ENCODE peak calls at places on chromosomes 4 and X, in seven cellular contexts. One of them, this sample, is unnamed. For H3K4me1, the result is how much of the 10 kb centered on the place peaks cover.

GRCh38 chr4:185836268-185837084 is 24.5 kb upstream of the SORBS2 start:
- DNase-seq in fibroblast of lung: no peak
- DNase-seq in heart left ventricle: no peak
- DNase-seq in stomach: no peak
- DNase-seq in IMR-90: no peak
- DNase-seq in naive thymus-derived CD4-positive, alpha-beta T cell: no peak
- DNase-seq in mucosa of descending colon: no peak
- DNase-seq in this sample: no peak

GRCh38 chrX:100625985-100626491 is 10.6 kb downstream of the TSPAN6 start:
- DNase-seq in fibroblast of lung: no peak
- DNase-seq in mucosa of descending colon: no peak
- DNase-seq in stomach: no peak
- DNase-seq in naive thymus-derived CD4-positive, alpha-beta T cell: no peak
- DNase-seq in heart left ventricle: no peak
- DNase-seq in IMR-90: no peak
- DNase-seq in this sample: no peak

GRCh38 chr4:11468901-11469300 is 40.2 kb upstream of the HS3ST1 start:
- DNase-seq in stomach: peak
- DNase-seq in mucosa of descending colon: no peak
- DNase-seq in IMR-90: no peak
- DNase-seq in heart left ventricle: no peak
- DNase-seq in naive thymus-derived CD4-positive, alpha-beta T cell: no peak
- DNase-seq in fibroblast of lung: no peak
- DNase-seq in this sample: no peak

GRCh38 chr4:26015133-26015651 is 101.2 kb downstream of the SMIM20 start:
- DNase-seq in naive thymus-derived CD4-positive, alpha-beta T cell: no peak
- DNase-seq in stomach: peak
- DNase-seq in mucosa of descending colon: no peak
- DNase-seq in IMR-90: peak
- DNase-seq in fibroblast of lung: peak
- DNase-seq in heart left ventricle: peak
- DNase-seq in this sample: no peak

GRCh38 chrX:119251381-119251780 is 15.3 kb downstream of the PGRMC1 start:
- DNase-seq in naive thymus-derived CD4-positive, alpha-beta T cell: no peak
- DNase-seq in stomach: no peak
- DNase-seq in IMR-90: no peak
- DNase-seq in fibroblast of lung: no peak
- DNase-seq in heart left ventricle: no peak
- DNase-seq in mucosa of descending colon: peak
- DNase-seq in this sample: no peak

GRCh38 chr4:8587469-8588195 is 4.9 kb upstream of the CPZ start:
- DNase-seq in IMR-90: no peak
- DNase-seq in stomach: no peak
- DNase-seq in fibroblast of lung: no peak
- DNase-seq in naive thymus-derived CD4-positive, alpha-beta T cell: no peak
- DNase-seq in heart left ventricle: no peak
- DNase-seq in mucosa of descending colon: peak
- DNase-seq in this sample: no peak

GRCh38 chr4:88610771-88611170 is 18.5 kb downstream of the HERC3 start:
- DNase-seq in stomach: no peak
- DNase-seq in IMR-90: peak
- DNase-seq in mucosa of descending colon: no peak
- DNase-seq in heart left ventricle: peak
- DNase-seq in fibroblast of lung: peak
- DNase-seq in naive thymus-derived CD4-positive, alpha-beta T cell: no peak
- DNase-seq in this sample: no peak

GRCh38 chr4:32192363-32192762 is 1472.2 kb downstream of the PCDH7 start:
- DNase-seq in fibroblast of lung: no peak
- DNase-seq in mucosa of descending colon: no peak
- DNase-seq in stomach: no peak
- DNase-seq in heart left ventricle: no peak
- DNase-seq in IMR-90: no peak
- DNase-seq in naive thymus-derived CD4-positive, alpha-beta T cell: no peak
- DNase-seq in this sample: no peak

GRCh38 chrX:39672405-39672804 is 425.4 kb downstream of the BCOR start:
- DNase-seq in heart left ventricle: no peak
- DNase-seq in stomach: no peak
- DNase-seq in IMR-90: no peak
- DNase-seq in fibroblast of lung: no peak
- DNase-seq in naive thymus-derived CD4-positive, alpha-beta T cell: no peak
- DNase-seq in mucosa of descending colon: no peak
- DNase-seq in this sample: no peak

GRCh38 chr4:186037692-186038658 is 31.0 kb upstream of the TLR3 start:
- DNase-seq in fibroblast of lung: peak
- DNase-seq in stomach: peak
- DNase-seq in IMR-90: peak
- DNase-seq in naive thymus-derived CD4-positive, alpha-beta T cell: peak
- DNase-seq in heart left ventricle: peak
- DNase-seq in mucosa of descending colon: no peak
- DNase-seq in this sample: no peak

GRCh38 chr4:15144967-15145295 is 142.7 kb downstream of the CPEB2 start:
- DNase-seq in fibroblast of lung: no peak
- DNase-seq in IMR-90: no peak
- DNase-seq in naive thymus-derived CD4-positive, alpha-beta T cell: no peak
- DNase-seq in mucosa of descending colon: no peak
- DNase-seq in heart left ventricle: no peak
- DNase-seq in stomach: no peak
- DNase-seq in this sample: no peak

GRCh38 chr4:165133150-165133549 is 20.5 kb upstream of the TMEM192 start:
- DNase-seq in IMR-90: no peak
- DNase-seq in fibroblast of lung: no peak
- DNase-seq in naive thymus-derived CD4-positive, alpha-beta T cell: no peak
- DNase-seq in stomach: no peak
- DNase-seq in heart left ventricle: no peak
- DNase-seq in mucosa of descending colon: no peak
- DNase-seq in this sample: no peak

GRCh38 chr4:53654300-53654758 is 63.0 kb upstream of the LNX1 start:
- DNase-seq in IMR-90: peak
- DNase-seq in heart left ventricle: no peak
- DNase-seq in mucosa of descending colon: no peak
- DNase-seq in fibroblast of lung: peak
- DNase-seq in stomach: peak
- DNase-seq in naive thymus-derived CD4-positive, alpha-beta T cell: no peak
- DNase-seq in this sample: no peak

GRCh38 chrX:97494756-97495372 is 611.2 kb downstream of the RPA4 start:
- DNase-seq in stomach: no peak
- DNase-seq in fibroblast of lung: no peak
- DNase-seq in naive thymus-derived CD4-positive, alpha-beta T cell: no peak
- DNase-seq in IMR-90: no peak
- DNase-seq in mucosa of descending colon: no peak
- DNase-seq in heart left ventricle: no peak
- DNase-seq in this sample: no peak

GRCh38 chr4:78922207-78922606 is 17.0 kb downstream of the PAQR3 start:
- DNase-seq in naive thymus-derived CD4-positive, alpha-beta T cell: no peak
- DNase-seq in fibroblast of lung: peak
- DNase-seq in mucosa of descending colon: no peak
- DNase-seq in IMR-90: peak
- DNase-seq in stomach: no peak
- DNase-seq in heart left ventricle: no peak
- DNase-seq in this sample: no peak

GRCh38 chr4:107951551-107951950 is 20.2 kb downstream of the CYP2U1 start:
- DNase-seq in fibroblast of lung: peak
- DNase-seq in heart left ventricle: no peak
- DNase-seq in mucosa of descending colon: no peak
- DNase-seq in IMR-90: peak
- DNase-seq in naive thymus-derived CD4-positive, alpha-beta T cell: no peak
- DNase-seq in stomach: no peak
- DNase-seq in this sample: no peak

GRCh38 chr4:25580633-25581467 is 74.8 kb upstream of the SLC34A2 start:
- DNase-seq in IMR-90: no peak
- DNase-seq in naive thymus-derived CD4-positive, alpha-beta T cell: no peak
- DNase-seq in stomach: peak
- DNase-seq in heart left ventricle: no peak
- DNase-seq in mucosa of descending colon: no peak
- DNase-seq in fibroblast of lung: no peak
- DNase-seq in this sample: no peak

GRCh38 chrX:2490634-2491033 is 10.1 kb downstream of the DHRSX start:
- DNase-seq in mucosa of descending colon: no peak
- DNase-seq in stomach: no peak
- DNase-seq in fibroblast of lung: no peak
- DNase-seq in IMR-90: no peak
- DNase-seq in naive thymus-derived CD4-positive, alpha-beta T cell: no peak
- DNase-seq in heart left ventricle: no peak
- DNase-seq in this sample: no peak

GRCh38 chr4:110640608-110641007 is 17.7 kb upstream of the PITX2 start:
- DNase-seq in fibroblast of lung: no peak
- DNase-seq in IMR-90: no peak
- DNase-seq in naive thymus-derived CD4-positive, alpha-beta T cell: no peak
- DNase-seq in heart left ventricle: no peak
- DNase-seq in mucosa of descending colon: no peak
- DNase-seq in stomach: no peak
- DNase-seq in this sample: no peak

GRCh38 chrX:78124304-78124703 is 15.1 kb downstream of the TAF9B start:
- DNase-seq in fibroblast of lung: peak
- DNase-seq in stomach: no peak
- DNase-seq in heart left ventricle: no peak
- DNase-seq in mucosa of descending colon: no peak
- DNase-seq in IMR-90: no peak
- DNase-seq in naive thymus-derived CD4-positive, alpha-beta T cell: no peak
- DNase-seq in this sample: no peak

GRCh38 chr4:119321921-119322687 is at the start of gene FABP2:
- DNase-seq in heart left ventricle: no peak
- DNase-seq in naive thymus-derived CD4-positive, alpha-beta T cell: no peak
- DNase-seq in mucosa of descending colon: no peak
- DNase-seq in stomach: no peak
- DNase-seq in IMR-90: no peak
- DNase-seq in fibroblast of lung: no peak
- DNase-seq in this sample: no peak

GRCh38 chr4:105946771-105947170 is 51.5 kb downstream of the NPNT start:
- DNase-seq in naive thymus-derived CD4-positive, alpha-beta T cell: no peak
- DNase-seq in heart left ventricle: no peak
- DNase-seq in mucosa of descending colon: no peak
- DNase-seq in stomach: no peak
- DNase-seq in fibroblast of lung: no peak
- DNase-seq in IMR-90: no peak
- DNase-seq in this sample: no peak

DNA sequence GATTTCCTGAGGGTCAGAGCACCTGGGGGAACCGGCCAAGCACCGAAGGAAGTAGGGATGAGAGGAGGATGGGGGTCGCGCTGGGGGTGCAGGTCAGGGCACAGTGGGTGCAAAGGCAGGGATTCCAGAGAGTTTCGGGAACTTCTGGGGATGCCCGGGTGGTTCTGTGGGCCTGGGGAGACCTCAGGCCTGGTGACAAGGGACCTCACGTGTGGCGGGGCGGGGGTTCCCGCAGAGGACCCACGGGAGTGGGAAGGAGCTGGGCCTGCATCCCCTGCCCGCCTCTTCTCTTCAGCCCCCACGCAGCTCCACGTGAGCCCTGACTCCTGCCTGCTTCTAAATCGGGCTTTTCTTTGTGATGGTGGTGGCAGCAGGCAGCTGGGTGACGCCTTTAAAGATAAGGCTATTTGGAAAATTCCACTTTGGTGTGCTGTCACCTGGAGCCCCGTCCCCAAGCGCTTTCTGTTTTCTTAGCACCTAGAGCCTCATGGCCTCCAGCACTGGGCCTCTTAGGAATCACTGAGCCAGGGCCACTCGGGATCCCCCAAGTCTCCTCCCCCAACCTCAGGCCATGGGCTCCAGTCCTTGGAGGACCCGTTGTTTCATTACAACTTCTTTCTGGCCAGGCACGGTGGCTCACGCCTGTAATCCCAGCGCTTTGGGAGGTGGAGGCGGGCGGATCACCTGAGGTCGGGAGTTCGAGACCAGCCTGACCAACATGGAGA is 7.1 kb upstream of the TBC1D14 start:
- DNase-seq in mucosa of descending colon: no peak
- DNase-seq in IMR-90: no peak
- DNase-seq in fibroblast of lung: no peak
- DNase-seq in stomach: peak
- DNase-seq in heart left ventricle: no peak
- DNase-seq in naive thymus-derived CD4-positive, alpha-beta T cell: no peak
- DNase-seq in this sample: no peak
- H3K4me1 ChIP-seq in mucosa of descending colon: under half
- H3K4me1 ChIP-seq in IMR-90: under half
- H3K4me1 ChIP-seq in fibroblast of lung: under half
- H3K4me1 ChIP-seq in stomach: under half
- H3K4me1 ChIP-seq in heart left ventricle: under half
- H3K4me1 ChIP-seq in naive thymus-derived CD4-positive, alpha-beta T cell: under half
- H3K4me1 ChIP-seq in this sample: under half

DNA sequence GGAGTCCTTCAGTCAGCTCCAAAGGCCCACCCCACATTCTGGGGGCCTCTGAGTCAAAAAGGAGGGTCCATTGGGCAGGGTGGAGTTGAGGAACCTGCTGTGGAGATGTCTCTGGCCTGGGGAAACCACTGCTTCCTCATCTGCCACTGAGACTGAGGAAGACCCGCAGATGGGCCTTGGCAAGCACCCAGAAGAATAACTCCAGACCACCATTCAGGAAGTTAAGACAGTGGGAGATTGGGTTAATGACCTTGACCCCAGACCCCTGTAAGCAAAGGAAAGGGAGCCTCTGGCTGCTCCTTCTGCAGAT is 8.1 kb upstream of the HSD17B10 start:
- DNase-seq in naive thymus-derived CD4-positive, alpha-beta T cell: no peak
- DNase-seq in heart left ventricle: no peak
- DNase-seq in mucosa of descending colon: no peak
- DNase-seq in IMR-90: no peak
- DNase-seq in stomach: no peak
- DNase-seq in fibroblast of lung: no peak
- DNase-seq in this sample: peak
- H3K4me3 ChIP-seq in naive thymus-derived CD4-positive, alpha-beta T cell: no peak
- H3K4me3 ChIP-seq in heart left ventricle: no peak
- H3K4me3 ChIP-seq in mucosa of descending colon: no peak
- H3K4me3 ChIP-seq in IMR-90: no peak
- H3K4me3 ChIP-seq in stomach: no peak
- H3K4me3 ChIP-seq in fibroblast of lung: no peak
- H3K4me3 ChIP-seq in this sample: no peak

DNA sequence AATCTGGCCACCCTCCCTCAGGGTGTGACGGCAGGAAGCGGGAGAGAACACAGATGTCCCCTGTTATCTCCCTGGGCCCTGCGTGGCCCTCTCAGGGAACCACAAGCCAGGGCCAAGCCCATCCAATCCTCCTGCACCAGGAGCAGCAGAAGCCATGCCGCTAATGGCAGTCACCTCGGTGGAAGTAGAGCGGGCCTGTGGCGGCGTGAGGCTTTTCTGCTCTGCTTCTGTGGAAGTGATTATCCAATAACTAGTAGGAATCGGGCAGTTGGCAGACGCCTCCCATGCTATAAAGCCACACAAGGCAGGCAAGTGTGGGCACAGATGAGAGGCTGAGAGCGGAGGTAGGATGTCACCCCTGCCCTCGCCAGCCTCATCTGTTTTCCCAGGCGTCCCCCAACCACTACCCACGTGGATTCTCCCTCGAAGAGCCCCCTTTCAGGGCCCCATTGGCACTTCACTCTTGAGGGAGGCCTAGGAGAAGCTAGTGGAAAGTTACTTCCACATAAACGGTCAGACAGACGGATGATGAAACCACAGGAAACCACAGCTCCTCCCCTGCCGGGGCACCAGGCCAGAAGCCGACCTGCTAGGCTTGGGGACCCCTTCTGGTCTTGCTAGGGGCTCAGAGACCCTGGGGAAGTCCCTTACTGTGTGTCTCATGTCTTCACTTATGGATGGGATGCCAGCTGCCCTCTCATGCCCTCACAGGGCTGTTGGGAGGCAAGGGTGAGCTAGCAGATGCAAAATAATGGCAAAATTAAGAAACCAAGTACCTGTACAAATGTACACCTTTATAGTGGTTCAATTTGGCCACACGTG is 18.8 kb upstream of the TMSB4X start:
- DNase-seq in stomach: peak
- DNase-seq in naive thymus-derived CD4-positive, alpha-beta T cell: no peak
- DNase-seq in fibroblast of lung: peak
- DNase-seq in IMR-90: peak
- DNase-seq in heart left ventricle: no peak
- DNase-seq in mucosa of descending colon: peak
- DNase-seq in this sample: peak
- H3K4me1 ChIP-seq in stomach: under half
- H3K4me1 ChIP-seq in naive thymus-derived CD4-positive, alpha-beta T cell: half or more
- H3K4me1 ChIP-seq in fibroblast of lung: under half
- H3K4me1 ChIP-seq in IMR-90: under half
- H3K4me1 ChIP-seq in heart left ventricle: under half
- H3K4me1 ChIP-seq in mucosa of descending colon: under half
- H3K4me1 ChIP-seq in this sample: under half

GRCh38 chrX:49712577-49712976 is 16.8 kb upstream of the PAGE1 start:
- DNase-seq in fibroblast of lung: no peak
- DNase-seq in mucosa of descending colon: no peak
- DNase-seq in heart left ventricle: no peak
- DNase-seq in IMR-90: no peak
- DNase-seq in naive thymus-derived CD4-positive, alpha-beta T cell: no peak
- DNase-seq in stomach: no peak
- DNase-seq in this sample: no peak
- H3K4me3 ChIP-seq in fibroblast of lung: no peak
- H3K4me3 ChIP-seq in mucosa of descending colon: no peak
- H3K4me3 ChIP-seq in heart left ventricle: no peak
- H3K4me3 ChIP-seq in IMR-90: no peak
- H3K4me3 ChIP-seq in naive thymus-derived CD4-positive, alpha-beta T cell: no peak
- H3K4me3 ChIP-seq in stomach: no peak
- H3K4me3 ChIP-seq in this sample: no peak